ENCODE peak calls at places on chromosomes 1 and 21, in seven cellular contexts. R is A549; L is tibial artery; M is OCI-LY7; B is CD4-positive, CD25-positive, alpha-beta regulatory T cell; S is GM12878; A is IMR-90. K is an unnamed sample.

GRCh38 chr1:208717490-208717889 is 473.3 kb upstream of the PLXNA2 start:
- DNase-seq in M (no peak), A (no peak), L (no peak), B (no peak), S (no peak), R (no peak), K (no peak)

GRCh38 chr1:153525088-153525713 is 10.6 kb downstream of the S100A6 start:
- DNase-seq in L (peak; percentile 20), M (no peak), S (no peak), A (peak; percentile 60), B (no peak), R (no peak), K (peak; percentile 39)

GRCh38 chr1:33298623-33299277 is 22.1 kb downstream of the A3GALT2 start:
- DNase-seq in A (peak; percentile 52), B (peak; percentile 31), M (peak; percentile 65), R (peak; percentile 58), S (no peak), L (peak; percentile 74), K (peak; percentile 82)

GRCh38 chr1:20100632-20101355 is 18.5 kb downstream of the PLA2G2D start:
- DNase-seq in R (peak; percentile 34), L (no peak), B (peak; percentile 2), A (peak; percentile 48), M (peak; percentile 76), S (no peak), K (peak; percentile 56)

GRCh38 chr1:98110674-98111073 is 189.8 kb upstream of the DPYD start:
- DNase-seq in L (no peak), A (peak; percentile 26), M (no peak), B (no peak), S (no peak), R (no peak), K (no peak)

GRCh38 chr1:19169642-19170041 is 40.4 kb downstream of the UBR4 start:
- DNase-seq in B (no peak), L (no peak), A (peak; percentile 80), S (peak; percentile 55), M (no peak), R (no peak), K (no peak)

GRCh38 chr1:91757760-91758545 is 128.0 kb downstream of the TGFBR3 start:
- DNase-seq in R (no peak), L (no peak), A (peak; percentile 69), M (no peak), B (no peak), S (no peak), K (peak; percentile 52)

GRCh38 chr1:41387667-41388091 is 26.4 kb downstream of the FOXO6 start:
- DNase-seq in R (no peak), A (peak; percentile 15), M (no peak), S (no peak), L (peak; percentile 65), B (no peak), K (peak; percentile 89)

GRCh38 chr1:207813513-207813881 is 61.6 kb downstream of the CD46 start:
- DNase-seq in A (no peak), L (no peak), R (no peak), S (no peak), M (no peak), B (no peak), K (no peak)

GRCh38 chr1:1005774-1006304 is 5.9 kb upstream of the HES4 start:
- DNase-seq in A (no peak), R (no peak), L (no peak), S (no peak), M (no peak), B (no peak), K (no peak)

GRCh38 chr1:1006305-1007159 is 6.6 kb upstream of the HES4 start:
- DNase-seq in L (no peak), A (no peak), R (no peak), B (no peak), S (no peak), M (no peak), K (no peak)

GRCh38 chr1:1004780-1005697 is 5.1 kb upstream of the HES4 start:
- DNase-seq in M (no peak), B (no peak), R (no peak), L (peak; percentile 29), A (peak; percentile 66), S (no peak), K (peak; percentile 93)

GRCh38 chr1:1003618-1004419 is 3.9 kb upstream of the HES4 start:
- DNase-seq in S (no peak), R (no peak), A (no peak), L (no peak), B (no peak), M (no peak), K (no peak)

DNA sequence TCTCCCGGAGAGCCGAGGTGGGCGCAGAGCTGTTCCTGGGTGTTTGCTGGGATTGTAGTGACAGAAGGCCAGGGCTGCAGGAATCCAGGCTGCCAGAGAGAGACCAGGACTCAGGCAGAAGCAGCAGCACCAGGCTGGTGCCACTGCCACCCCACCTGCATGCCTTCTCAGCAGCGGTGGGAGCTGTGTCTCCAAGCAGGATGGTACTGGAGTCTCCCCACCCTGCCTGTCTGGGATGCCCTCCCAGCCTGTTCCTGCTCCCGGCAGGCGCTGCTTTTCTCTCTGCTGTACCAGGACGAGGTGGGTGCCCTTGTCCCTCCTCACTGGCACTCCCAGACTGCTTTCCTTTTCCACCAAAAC is 4.5 kb upstream of the HES4 start:
- DNase-seq in M (no peak), L (no peak), A (no peak), S (no peak), R (no peak), B (no peak), K (no peak)
- H3K4me1 ChIP-seq in M (no peaks in the 10 kb centered on the region), L (peaks cover 22% of the 10 kb centered on the region), A (peaks cover 8% of the 10 kb centered on the region), S (peaks cover 26% of the 10 kb centered on the region), R (peaks cover 24% of the 10 kb centered on the region), B (peaks cover 34% of the 10 kb centered on the region), K (peaks cover 24% of the 10 kb centered on the region)

GRCh38 chr21:35525443-35525842 is 476.3 kb upstream of the RUNX1 start:
- DNase-seq in M (peak; percentile 11), S (no peak), R (no peak), A (peak; percentile 54), L (no peak), B (peak; percentile 26), K (no peak)

GRCh38 chr21:35530726-35531125 is 481.6 kb upstream of the RUNX1 start:
- DNase-seq in B (no peak), M (no peak), A (no peak), L (no peak), R (no peak), S (no peak), K (no peak)

GRCh38 chr21:35528109-35529042 is 479.3 kb upstream of the RUNX1 start:
- DNase-seq in L (no peak), M (peak; percentile 37), R (no peak), S (no peak), A (peak; percentile 20), B (peak; percentile 36), K (no peak)

GRCh38 chr21:35527358-35527757 is 478.3 kb upstream of the RUNX1 start:
- DNase-seq in R (no peak), B (no peak), S (no peak), M (no peak), A (no peak), L (no peak), K (no peak)

DNA sequence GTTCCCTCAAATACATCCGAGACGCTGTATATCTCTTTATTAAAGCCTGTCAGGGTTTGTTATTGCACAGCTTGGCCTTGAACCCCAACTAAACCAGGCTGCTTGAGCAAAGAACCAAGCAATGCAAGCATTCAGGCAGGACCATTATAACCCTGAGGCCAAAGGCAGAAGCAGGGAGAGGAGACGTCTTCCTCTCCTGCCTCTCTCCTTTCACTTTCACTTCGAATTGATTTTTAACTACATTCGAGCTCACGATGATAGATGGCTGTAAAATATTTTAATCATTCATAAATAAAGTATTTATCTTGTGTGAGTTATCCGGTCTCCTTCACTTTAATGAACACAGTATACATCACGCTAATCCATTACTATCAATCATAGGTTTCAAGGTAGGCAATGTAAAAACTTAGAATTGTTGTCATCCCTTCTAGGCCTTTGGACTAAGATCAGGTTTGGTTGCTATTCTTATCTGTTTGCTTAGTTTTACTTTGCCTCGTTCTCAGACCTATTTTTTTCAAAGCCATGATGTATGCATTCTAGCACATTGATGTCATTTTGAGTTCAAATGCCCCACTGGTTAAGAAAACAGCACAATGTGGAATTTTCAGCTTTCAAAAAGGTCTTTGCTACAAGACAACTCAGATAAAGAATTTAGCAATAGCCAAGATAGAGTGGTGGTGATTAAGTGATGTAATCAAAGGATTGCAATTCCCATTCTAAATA is 480.2 kb upstream of the RUNX1 start:
- DNase-seq in B (peak; percentile 44), R (no peak), L (no peak), A (peak; percentile 72), S (no peak), M (peak; percentile 17), K (no peak)
- H3K4me1 ChIP-seq in B (peaks cover 28% of the 10 kb centered on the region), R (no peaks in the 10 kb centered on the region), L (no peaks in the 10 kb centered on the region), A (peaks cover 9% of the 10 kb centered on the region), S (peaks cover 9% of the 10 kb centered on the region), M (peaks cover 6% of the 10 kb centered on the region), K (no peaks in the 10 kb centered on the region)

DNA sequence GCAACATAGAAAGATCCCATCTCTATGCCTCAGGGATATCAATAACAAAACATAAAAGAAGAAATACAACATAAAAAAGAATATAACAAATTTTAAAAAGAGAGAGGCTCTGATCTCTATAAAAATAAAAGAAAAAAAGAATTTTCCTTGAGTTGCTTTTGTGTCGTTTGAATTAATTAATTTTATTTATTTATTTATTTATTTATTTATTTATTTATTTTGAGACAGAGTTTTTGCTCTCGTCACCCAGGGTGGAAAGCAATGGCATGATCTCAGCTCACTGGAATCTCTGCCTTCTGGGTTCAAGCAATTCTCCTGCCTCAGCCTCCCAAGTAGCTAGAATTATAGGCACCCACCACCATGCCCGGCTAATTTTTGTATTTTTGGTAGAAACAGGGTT is 8.5 kb downstream of the F11R start:
- DNase-seq in B (no peak), S (no peak), A (no peak), L (no peak), M (no peak), R (no peak), K (no peak)
- H3K4me1 ChIP-seq in B (peaks cover 23% of the 10 kb centered on the region), S (peaks cover 17% of the 10 kb centered on the region), A (peaks cover 6% of the 10 kb centered on the region), L (no peaks in the 10 kb centered on the region), M (peaks cover 32% of the 10 kb centered on the region), R (peaks cover 60% of the 10 kb centered on the region), K (peaks cover 12% of the 10 kb centered on the region)

GRCh38 chr1:46603481-46603857 is 599 bp downstream of the MKNK1 start:
- DNase-seq in B (peak; percentile 9), M (peak; percentile 20), A (no peak), L (no peak), S (no peak), R (no peak), K (no peak)
- H3K4me1 ChIP-seq in B (peaks cover 30% of the 10 kb centered on the region), M (peaks cover 12% of the 10 kb centered on the region), A (peaks cover 12% of the 10 kb centered on the region), L (peaks cover 38% of the 10 kb centered on the region), S (peaks cover 3% of the 10 kb centered on the region), R (peaks cover 13% of the 10 kb centered on the region), K (no peaks in the 10 kb centered on the region)